ENCODE peak calls at places on chromosomes 11 and 22, in nine cellular contexts. Q is fibroblast of the conjunctiva; V is omental fat pad; Z is AG08395; U is activated T-helper 1 cell treated with anti-CD3 and anti-CD28 coated beads, Interleukin-2, amount 50 U/mL, for 16 hours; Y is activated CD8-positive, alpha-beta memory T cell treated with anti-CD3 and anti-CD28 coated beads for 48 hours; F is immature natural killer cell; S is cardiac fibroblast; B is hippocampal formation. G is an unnamed sample.

GRCh38 chr11:64519541-64519940 is 71.5 kb upstream of the SLC22A12 start:
- DNase-seq in Q (no peak), V (no peak), Z (no peak), U (no peak), Y (no peak), F (no peak), S (no peak), B (no peak), G (no peak)

GRCh38 chr11:131275580-131275979 is 94.8 kb upstream of the NTM start:
- DNase-seq in Q (no peak), V (no peak), Z (no peak), U (no peak), Y (no peak), F (no peak), S (no peak), B (peak; percentile 53), G (no peak)

GRCh38 chr11:44534215-44534711 is 31.2 kb upstream of the CD82 start:
- DNase-seq in Q (no peak), V (no peak), Z (no peak), U (no peak), Y (no peak), F (no peak), S (no peak), B (no peak), G (no peak)

GRCh38 chr22:44901301-44901700 is 108.5 kb downstream of the PHF21B start:
- DNase-seq in Q (no peak), V (no peak), Z (no peak), U (no peak), Y (no peak), F (no peak), S (peak; percentile 7), B (no peak), G (no peak)

GRCh38 chr11:36235750-36236149 is 53.5 kb downstream of the COMMD9 start:
- DNase-seq in Q (no peak), V (no peak), Z (no peak), U (no peak), Y (no peak), F (no peak), S (no peak), B (no peak), G (no peak)

GRCh38 chr11:134486106-134486505 is 74.1 kb upstream of the B3GAT1 start:
- DNase-seq in Q (no peak), V (no peak), Z (no peak), U (no peak), Y (no peak), F (no peak), S (no peak), B (no peak), G (no peak)

GRCh38 chr11:65743928-65744698 is 23.5 kb upstream of the RNASEH2C start:
- DNase-seq in Q (no peak), V (no peak), Z (peak; percentile 26), U (no peak), Y (no peak), F (no peak), S (peak; percentile 44), B (no peak), G (no peak)

GRCh38 chr11:114275295-114275694 is 20.9 kb upstream of the NNMT start:
- DNase-seq in Q (no peak), V (no peak), Z (no peak), U (no peak), Y (no peak), F (no peak), S (no peak), B (peak; percentile 19), G (no peak)

GRCh38 chr11:121534131-121535093 is 81.6 kb upstream of the SORL1-AS1 start:
- DNase-seq in Q (peak; percentile 31), V (no peak), Z (peak; percentile 43), U (no peak), Y (no peak), F (no peak), S (peak; percentile 32), B (peak; percentile 83), G (no peak)

GRCh38 chr11:8375932-8376331 is 112.3 kb upstream of the LMO1 start:
- DNase-seq in Q (no peak), V (no peak), Z (no peak), U (no peak), Y (no peak), F (no peak), S (no peak), B (no peak), G (no peak)

GRCh38 chr11:3225826-3226750 is 6.1 kb downstream of the MRGPRE start:
- DNase-seq in Q (no peak), V (no peak), Z (no peak), U (no peak), Y (no peak), F (no peak), S (no peak), B (no peak), G (no peak)

GRCh38 chr11:110069158-110069737 is 23.9 kb upstream of the ZC3H12C start:
- DNase-seq in Q (no peak), V (no peak), Z (peak; percentile 68), U (no peak), Y (no peak), F (no peak), S (peak; percentile 89), B (no peak), G (no peak)

GRCh38 chr11:61806785-61807184 is 10.0 kb downstream of the FADS1 start:
- DNase-seq in Q (no peak), V (no peak), Z (no peak), U (no peak), Y (no peak), F (no peak), S (no peak), B (no peak), G (no peak)

GRCh38 chr22:21726650-21727049 is 8.9 kb downstream of the YPEL1 start:
- DNase-seq in Q (no peak), V (no peak), Z (no peak), U (no peak), Y (no peak), F (peak; percentile 50), S (no peak), B (no peak), G (peak; percentile 42)

GRCh38 chr22:22981670-22982571 is 88.4 kb upstream of the GNAZ start:
- DNase-seq in Q (no peak), V (no peak), Z (no peak), U (no peak), Y (no peak), F (no peak), S (no peak), B (no peak), G (no peak)

GRCh38 chr11:45100338-45100737 is 46.1 kb upstream of the PRDM11 start:
- DNase-seq in Q (no peak), V (no peak), Z (peak; percentile 41), U (no peak), Y (no peak), F (no peak), S (peak; percentile 56), B (no peak), G (peak; percentile 8)

GRCh38 chr22:17381237-17381913 is 12.1 kb downstream of the CECR2 start:
- DNase-seq in Q (no peak), V (no peak), Z (no peak), U (no peak), Y (no peak), F (no peak), S (peak; percentile 39), B (no peak), G (no peak)